ENCODE peak calls at places on chromosomes 13 and 19, in four cellular contexts. One of them, this sample, is unnamed.

GRCh38 chr13:28357846-28358496 is 137.0 kb downstream of the FLT1 start:
- DNase-seq in GM12878: no peak
- DNase-seq in HepG2: no peak
- DNase-seq in K562: no peak
- DNase-seq in this sample: no peak

GRCh38 chr19:10087296-10088061 is 1.4 kb downstream of the SHFL start:
- DNase-seq in K562: no peak
- DNase-seq in GM12878: no peak
- DNase-seq in HepG2: no peak
- DNase-seq in this sample: no peak

GRCh38 chr19:33194884-33195710 is 967 bp downstream of the LRP3 start:
- DNase-seq in K562: no peak
- DNase-seq in HepG2: peak; percentile 67
- DNase-seq in GM12878: no peak
- DNase-seq in this sample: peak; percentile 39

GRCh38 chr13:66780814-66781213 is 449.3 kb downstream of the PCDH9 start:
- DNase-seq in HepG2: no peak
- DNase-seq in GM12878: no peak
- DNase-seq in K562: no peak
- DNase-seq in this sample: no peak

GRCh38 chr19:2624537-2625091 is 77.9 kb downstream of the GNG7 start:
- DNase-seq in HepG2: peak; percentile 48
- DNase-seq in GM12878: no peak
- DNase-seq in K562: no peak
- DNase-seq in this sample: peak; percentile 66

GRCh38 chr19:7242601-7243258 is 51.5 kb downstream of the INSR start:
- DNase-seq in GM12878: peak; percentile 77
- DNase-seq in K562: no peak
- DNase-seq in HepG2: no peak
- DNase-seq in this sample: no peak

GRCh38 chr13:71979616-71980015 is 112.6 kb upstream of the DACH1 start:
- DNase-seq in GM12878: no peak
- DNase-seq in HepG2: peak; percentile 4
- DNase-seq in K562: no peak
- DNase-seq in this sample: peak; percentile 22

GRCh38 chr13:49240017-49240416 is 7.7 kb upstream of the CDADC1 start:
- DNase-seq in K562: no peak
- DNase-seq in GM12878: no peak
- DNase-seq in HepG2: peak; percentile 22
- DNase-seq in this sample: peak; percentile 18

GRCh38 chr13:105196052-105196451 is 1339.4 kb downstream of the EFNB2 start:
- DNase-seq in HepG2: no peak
- DNase-seq in GM12878: no peak
- DNase-seq in K562: no peak
- DNase-seq in this sample: peak; percentile 23

GRCh38 chr13:99027260-99027659 is 49.4 kb upstream of the DOCK9 start:
- DNase-seq in HepG2: no peak
- DNase-seq in K562: peak; percentile 24
- DNase-seq in GM12878: no peak
- DNase-seq in this sample: no peak

GRCh38 chr19:611506-611869 is 21.8 kb downstream of the HCN2 start:
- DNase-seq in GM12878: no peak
- DNase-seq in K562: no peak
- DNase-seq in HepG2: no peak
- DNase-seq in this sample: no peak

GRCh38 chr19:5403968-5404640 is 51.1 kb upstream of the ZNRF4 start:
- DNase-seq in HepG2: peak; percentile 63
- DNase-seq in GM12878: no peak
- DNase-seq in K562: peak; percentile 81
- DNase-seq in this sample: peak; percentile 98

GRCh38 chr19:23410155-23410554 is 14.9 kb upstream of the ZNF91 start:
- DNase-seq in GM12878: no peak
- DNase-seq in K562: no peak
- DNase-seq in HepG2: no peak
- DNase-seq in this sample: no peak

GRCh38 chr13:93039131-93039530 is 187.5 kb upstream of the GPC6 start:
- DNase-seq in HepG2: no peak
- DNase-seq in GM12878: no peak
- DNase-seq in K562: no peak
- DNase-seq in this sample: no peak

GRCh38 chr19:4174895-4175668 is 7.3 kb downstream of the SIRT6 start:
- DNase-seq in K562: no peak
- DNase-seq in HepG2: no peak
- DNase-seq in GM12878: no peak
- DNase-seq in this sample: no peak

GRCh38 chr19:4870025-4870700 is 2.7 kb upstream of the PLIN3 start:
- DNase-seq in K562: peak; percentile 86
- DNase-seq in GM12878: no peak
- DNase-seq in HepG2: peak; percentile 98
- DNase-seq in this sample: no peak

GRCh38 chr13:99842379-99842778 is 129.2 kb downstream of the ZIC5 start:
- DNase-seq in K562: no peak
- DNase-seq in HepG2: no peak
- DNase-seq in GM12878: no peak
- DNase-seq in this sample: no peak

GRCh38 chr19:7018828-7019227 is 2.4 kb downstream of the MBD3L2B start:
- DNase-seq in K562: no peak
- DNase-seq in GM12878: no peak
- DNase-seq in HepG2: no peak
- DNase-seq in this sample: no peak

GRCh38 chr19:35349614-35350521 is 2.2 kb downstream of the FFAR1 start:
- DNase-seq in GM12878: no peak
- DNase-seq in K562: peak; percentile 4
- DNase-seq in HepG2: no peak
- DNase-seq in this sample: no peak

DNA sequence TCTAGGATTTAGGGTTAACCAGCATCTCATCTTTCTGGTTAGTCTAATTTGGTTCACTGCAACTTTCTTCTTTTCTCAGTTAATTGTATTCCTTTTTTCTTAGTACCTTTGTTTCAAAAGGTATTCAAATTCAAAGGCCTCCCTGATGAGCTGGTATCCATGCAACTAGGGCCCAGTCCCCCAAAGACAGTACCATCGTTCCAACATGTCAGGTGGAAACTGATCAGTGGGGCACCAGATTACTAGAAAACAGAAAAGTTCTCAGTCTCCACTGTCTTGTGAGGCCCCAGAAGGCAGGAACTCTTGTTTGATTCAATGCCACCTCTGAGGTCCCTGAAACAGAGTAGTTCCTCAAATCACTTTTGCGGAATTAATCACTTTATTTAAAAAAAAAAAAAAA is 303.2 kb upstream of the NBEA start:
- DNase-seq in GM12878: no peak
- DNase-seq in HepG2: no peak
- DNase-seq in K562: no peak
- DNase-seq in this sample: no peak
- TF ChIP-seq ETV6 in GM12878: no peak
- TF ChIP-seq ETV6 in HepG2: no peak
- TF ChIP-seq ETV6 in K562: no peak
- TF ChIP-seq ETV6 in this sample: no peak

DNA sequence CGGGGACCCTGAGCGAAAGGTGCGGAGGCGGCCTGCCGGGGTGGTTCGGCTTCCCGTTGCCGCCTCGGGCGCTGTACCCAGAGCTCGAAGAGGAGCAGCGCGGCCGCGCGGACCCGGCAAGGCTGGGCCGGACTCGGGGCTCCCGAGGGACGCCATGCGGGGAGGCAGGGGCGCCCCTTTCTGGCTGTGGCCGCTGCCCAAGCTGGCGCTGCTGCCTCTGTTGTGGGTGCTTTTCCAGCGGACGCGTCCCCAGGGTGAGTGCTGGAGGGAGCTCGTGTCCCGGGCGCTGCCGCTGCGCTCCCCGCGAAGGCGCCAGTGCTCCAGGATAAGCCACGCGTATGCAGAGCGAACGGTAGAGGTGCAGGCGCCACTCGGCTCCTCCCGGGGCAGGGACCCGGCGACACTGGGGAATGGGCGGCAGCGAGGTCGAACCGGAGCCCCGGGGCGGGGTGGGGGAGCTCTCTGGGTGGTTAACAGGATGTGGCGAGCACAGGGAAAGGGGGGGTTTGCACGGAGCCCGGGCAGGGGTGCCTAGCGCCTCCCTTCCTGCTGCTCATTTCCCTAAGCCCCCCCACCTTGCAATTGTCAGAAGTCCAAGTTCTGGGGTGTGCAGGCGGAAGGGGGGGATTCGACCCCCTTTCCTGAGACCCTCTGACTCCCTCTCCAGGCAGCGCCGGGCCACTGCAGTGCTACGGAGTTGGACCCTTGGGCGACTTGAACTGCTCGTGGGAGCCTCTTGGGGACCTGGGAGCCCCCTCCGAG is at the start of gene IL27RA:
- DNase-seq in HepG2: peak; percentile 46
- DNase-seq in K562: peak; percentile 83
- DNase-seq in GM12878: peak; percentile 40
- DNase-seq in this sample: peak; percentile 80
- TF ChIP-seq ETV6 in HepG2: no peak
- TF ChIP-seq ETV6 in K562: no peak
- TF ChIP-seq ETV6 in GM12878: no peak
- TF ChIP-seq ETV6 in this sample: peak; percentile 65

DNA sequence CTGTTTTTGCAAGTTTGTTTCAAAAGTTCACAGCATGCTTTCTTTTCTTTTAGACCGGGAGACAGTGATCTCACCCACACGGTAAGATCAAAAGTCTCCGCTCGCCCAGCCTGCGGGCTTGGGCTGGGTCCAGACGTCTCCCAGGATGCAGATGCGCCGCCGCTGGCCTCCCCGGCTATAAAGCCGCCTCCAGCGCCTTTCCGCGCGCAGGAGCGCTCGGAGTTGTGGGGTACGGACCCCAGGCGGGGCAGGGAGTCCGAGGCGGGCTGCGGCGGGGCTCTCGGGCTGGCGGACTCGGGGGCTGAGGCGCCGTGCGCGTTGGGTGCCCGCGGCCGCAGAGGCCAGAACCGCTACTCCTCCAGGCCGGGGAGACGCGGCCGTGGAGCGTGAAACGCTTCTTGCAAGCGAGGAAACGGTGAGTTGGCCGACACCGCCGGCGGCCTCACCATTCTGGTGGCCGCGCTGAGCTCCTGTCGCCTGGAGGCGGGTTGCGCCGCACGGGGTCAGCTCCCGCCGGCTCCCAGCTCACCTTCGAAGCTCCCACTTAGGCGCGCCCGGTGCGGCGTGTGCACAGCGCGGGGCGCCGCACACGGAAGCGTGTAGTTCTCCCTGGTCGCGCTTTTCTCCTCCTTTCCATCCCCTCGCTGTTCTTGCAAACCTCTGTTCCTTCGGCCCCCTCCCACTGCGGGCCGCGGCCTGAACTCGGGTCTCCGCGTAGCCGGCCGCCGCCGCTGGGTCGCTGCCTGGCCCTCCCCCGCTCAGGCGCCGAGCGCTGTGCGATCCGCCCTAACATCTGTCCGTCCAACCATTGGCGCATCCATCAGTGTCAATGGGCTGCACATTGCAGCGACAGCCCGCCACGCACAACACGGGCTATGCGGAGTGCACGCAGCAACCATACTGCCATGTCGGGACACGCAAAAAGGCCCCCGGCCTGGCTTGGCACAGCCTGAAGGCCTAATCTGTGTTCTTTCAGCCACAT is 2.3 kb upstream of the TSHZ3 start:
- DNase-seq in K562: no peak
- DNase-seq in GM12878: no peak
- DNase-seq in HepG2: no peak
- DNase-seq in this sample: no peak
- TF ChIP-seq ETV6 in K562: no peak
- TF ChIP-seq ETV6 in GM12878: no peak
- TF ChIP-seq ETV6 in HepG2: no peak
- TF ChIP-seq ETV6 in this sample: no peak

GRCh38 chr19:55209430-55210119 is at the start of gene PTPRH:
- DNase-seq in K562: peak; percentile 12
- DNase-seq in GM12878: no peak
- DNase-seq in HepG2: no peak
- DNase-seq in this sample: no peak
- TF ChIP-seq ETV6 in K562: no peak
- TF ChIP-seq ETV6 in GM12878: no peak
- TF ChIP-seq ETV6 in HepG2: no peak
- TF ChIP-seq ETV6 in this sample: no peak

DNA sequence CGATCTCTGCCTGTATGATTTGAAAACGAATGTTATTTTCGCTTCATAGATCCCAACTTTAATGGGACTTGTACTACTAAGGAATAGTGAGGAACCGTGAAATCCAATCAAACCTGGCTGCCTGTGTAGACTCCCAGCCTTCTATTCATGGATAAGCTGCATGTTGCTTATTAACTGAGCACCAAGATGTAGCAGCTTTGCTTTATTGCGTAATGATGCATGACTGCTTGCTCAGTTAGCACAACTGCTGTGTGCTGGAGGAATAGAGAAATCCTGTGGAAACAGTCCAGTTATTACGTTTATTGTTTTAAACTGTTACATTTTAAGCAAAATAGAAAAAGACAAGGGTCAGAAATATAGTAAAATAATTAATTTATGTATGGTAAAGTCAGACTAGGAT is 108.2 kb downstream of the SHISA2 start:
- DNase-seq in GM12878: no peak
- DNase-seq in HepG2: peak; percentile 5
- DNase-seq in K562: no peak
- DNase-seq in this sample: no peak
- TF ChIP-seq ETV6 in GM12878: no peak
- TF ChIP-seq ETV6 in HepG2: no peak
- TF ChIP-seq ETV6 in K562: no peak
- TF ChIP-seq ETV6 in this sample: no peak